ENCODE peak calls at places on chromosomes 13 and 19, in four cellular contexts. P is NCI-H510A treated with DMSO at 0.1 percent for 48 hours, U is AG04450, R is right lobe of liver. A is an unnamed sample.

GRCh38 chr13:35144496-35144895 is 202.4 kb downstream of the NBEA start:
- DNase-seq in R (no peak), P (no peak), U (no peak), A (no peak)

GRCh38 chr19:19823916-19824315 is 2.4 kb upstream of the ZNF506 start:
- DNase-seq in R (no peak), P (no peak), U (no peak), A (no peak)

GRCh38 chr19:40716031-40716654 is 543 bp downstream of the COQ8B start:
- DNase-seq in P (peak; percentile 50), R (no peak), U (peak; percentile 6), A (no peak)

GRCh38 chr13:41310963-41311606 is at the start of gene NAA16:
- DNase-seq in U (peak; percentile 72), R (peak; percentile 92), P (peak; percentile 17), A (peak; percentile 89)

GRCh38 chr19:16627194-16627927 is 643 bp downstream of the MED26 start:
- DNase-seq in U (no peak), P (no peak), R (no peak), A (peak; percentile 24)

GRCh38 chr13:32246468-32246867 is 68.7 kb downstream of the ZAR1L start:
- DNase-seq in U (no peak), P (peak; percentile 17), R (peak; percentile 59), A (peak; percentile 61)

GRCh38 chr13:98769736-98770135 is 17.3 kb upstream of the SLC15A1 start:
- DNase-seq in U (no peak), P (no peak), R (no peak), A (no peak)

GRCh38 chr19:6067975-6068374 is 42.3 kb downstream of the RFX2 start:
- DNase-seq in R (no peak), U (no peak), P (no peak), A (peak; percentile 6)

GRCh38 chr13:46041335-46041934 is 11.1 kb downstream of the ZC3H13 start:
- DNase-seq in R (no peak), U (no peak), P (no peak), A (no peak)

GRCh38 chr19:13098291-13099072 is 4.2 kb downstream of the LYL1 start:
- DNase-seq in U (no peak), R (no peak), P (peak; percentile 39), A (no peak)

GRCh38 chr19:33684550-33685303 is 63.0 kb downstream of the CHST8 start:
- DNase-seq in R (no peak), P (no peak), U (no peak), A (no peak)

GRCh38 chr19:48970923-48971395 is 5.8 kb downstream of the FTL start:
- DNase-seq in P (peak; percentile 69), U (no peak), R (peak; percentile 84), A (peak; percentile 86)

GRCh38 chr13:108902557-108903155 is 273.2 kb downstream of the MYO16 start:
- DNase-seq in P (no peak), U (no peak), R (no peak), A (no peak)

GRCh38 chr13:37534181-37534580 is 64.4 kb downstream of the POSTN start:
- DNase-seq in U (peak; percentile 68), R (no peak), P (no peak), A (no peak)

GRCh38 chr19:771332-771785 is 20.4 kb downstream of the MISP start:
- DNase-seq in R (no peak), U (no peak), P (no peak), A (no peak)

GRCh38 chr13:104594801-104595200 is 1528.6 kb upstream of the SLC10A2 start:
- DNase-seq in R (no peak), U (no peak), P (no peak), A (no peak)

GRCh38 chr13:30766234-30766633 is 30.9 kb downstream of the ALOX5AP start:
- DNase-seq in R (no peak), P (no peak), U (no peak), A (no peak)

GRCh38 chr19:8396563-8397203 is 6.5 kb downstream of the RAB11B start:
- DNase-seq in U (no peak), R (peak; percentile 66), P (peak; percentile 46), A (peak; percentile 65)